ENCODE peak calls at places on chromosomes 1 and 21, in four cellular contexts. W is A673, P is endodermal cell, K is GM06990. L is an unnamed sample. For H3K27me3, the result is how much of the 10 kb centered on the place peaks cover.

GRCh38 chr1:12184008-12184681 is 17.4 kb downstream of the TNFRSF1B start:
- DNase-seq in P (no peak), W (no peak), K (no peak), L (peak)

GRCh38 chr1:13469343-13469742 is 44.5 kb downstream of the LRRC38 start:
- DNase-seq in K (no peak), P (peak), W (peak), L (no peak)

GRCh38 chr1:98920441-98921110 is 84.1 kb downstream of the PLPPR5 start:
- DNase-seq in P (no peak), W (no peak), K (no peak), L (no peak)

GRCh38 chr1:11176081-11176706 is 13.0 kb upstream of the ANGPTL7 start:
- DNase-seq in P (no peak), K (no peak), W (no peak), L (no peak)

GRCh38 chr1:187626056-187626455 is 797.3 kb downstream of the PLA2G4A start:
- DNase-seq in K (no peak), W (peak), P (peak), L (no peak)

GRCh38 chr1:42844592-42845140 is 1.7 kb upstream of the ZNF691 start:
- DNase-seq in W (no peak), P (no peak), K (no peak), L (no peak)

GRCh38 chr1:223748773-223749733 is 36.7 kb downstream of the CAPN2 start:
- DNase-seq in P (peak), K (peak), W (peak), L (peak)

GRCh38 chr1:112026018-112026417 is 36.5 kb upstream of the KCND3 start:
- DNase-seq in W (no peak), P (no peak), K (no peak), L (no peak)

GRCh38 chr1:183315987-183316758 is 102.0 kb downstream of the NMNAT2 start:
- DNase-seq in W (no peak), P (peak), K (no peak), L (no peak)

GRCh38 chr1:226463925-226464598 is 56.2 kb upstream of the PARP1 start:
- DNase-seq in P (no peak), K (no peak), W (no peak), L (no peak)

GRCh38 chr1:221415626-221416025 is 326.3 kb downstream of the DUSP10 start:
- DNase-seq in K (no peak), W (no peak), P (no peak), L (no peak)

GRCh38 chr1:30353637-30354036 is 369.7 kb downstream of the MATN1 start:
- DNase-seq in K (no peak), W (peak), P (peak), L (no peak)

GRCh38 chr21:44432841-44433790 is 22.2 kb upstream of the LRRC3 start:
- DNase-seq in W (no peak), K (no peak), P (peak), L (no peak)

GRCh38 chr1:178613271-178613945 is 100.5 kb downstream of the TEX35 start:
- DNase-seq in K (no peak), W (no peak), P (no peak), L (no peak)

GRCh38 chr1:12082988-12083387 is 19.9 kb downstream of the TNFRSF8 start:
- DNase-seq in K (no peak), P (no peak), W (no peak), L (no peak)

GRCh38 chr1:67618285-67619018 is 66.5 kb upstream of the GADD45A start:
- DNase-seq in P (no peak), K (no peak), W (no peak), L (peak)

GRCh38 chr1:22364764-22365163 is 86.9 kb upstream of the ZBTB40 start:
- DNase-seq in P (peak), K (no peak), W (no peak), L (no peak)

GRCh38 chr1:42139444-42139843 is 13.8 kb upstream of the GUCA2B start:
- DNase-seq in W (no peak), K (no peak), P (no peak), L (no peak)

GRCh38 chr1:26960625-26960966 is 328 bp upstream of the KDF1 start:
- DNase-seq in W (no peak), K (no peak), P (no peak), L (no peak)

GRCh38 chr1:208211901-208212843 is 32.0 kb downstream of the PLXNA2 start:
- DNase-seq in W (no peak), P (no peak), K (no peak), L (no peak)

GRCh38 chr1:145695781-145696629 is 11.2 kb downstream of the PDZK1 start:
- DNase-seq in W (no peak), P (no peak), K (no peak), L (no peak)

GRCh38 chr1:161506336-161507223 is 1.3 kb downstream of the FCGR2A start:
- DNase-seq in K (no peak), W (peak), P (no peak), L (peak)

GRCh38 chr1:200749090-200749489 is 10.4 kb downstream of the CAMSAP2 start:
- DNase-seq in P (no peak), W (no peak), K (no peak), L (no peak)

GRCh38 chr1:64212023-64212422 is 8.6 kb downstream of the UBE2U start:
- DNase-seq in P (no peak), K (no peak), W (no peak), L (no peak)

GRCh38 chr1:22325531-22326371 is 125.9 kb upstream of the ZBTB40 start:
- DNase-seq in K (no peak), P (no peak), W (no peak), L (no peak)

GRCh38 chr1:227786673-227787512 is 28.6 kb upstream of the PRSS38 start:
- DNase-seq in K (no peak), W (no peak), P (peak), L (peak)

GRCh38 chr1:97014426-97014825 is 292.8 kb downstream of the PTBP2 start:
- DNase-seq in K (no peak), P (no peak), W (no peak), L (no peak)

GRCh38 chr1:97013904-97014303 is 292.3 kb downstream of the PTBP2 start:
- DNase-seq in P (no peak), K (no peak), W (no peak), L (no peak)

GRCh38 chr1:97017895-97018294 is 296.3 kb downstream of the PTBP2 start:
- DNase-seq in K (no peak), P (peak), W (peak), L (no peak)
- TF ChIP-seq CTCF in K (no peak), P (peak), W (no peak), L (no peak)

GRCh38 chr1:206509612-206510257 is 2.4 kb downstream of the RASSF5 start:
- DNase-seq in W (no peak), K (no peak), P (no peak), L (no peak)

GRCh38 chr1:206508130-206508884 is 976 bp downstream of the RASSF5 start:
- DNase-seq in W (no peak), K (no peak), P (no peak), L (no peak)

GRCh38 chr1:206508956-206509355 is 1.6 kb downstream of the RASSF5 start:
- DNase-seq in W (no peak), K (no peak), P (no peak), L (no peak)

GRCh38 chr1:206511362-206512064 is 4.2 kb downstream of the RASSF5 start:
- DNase-seq in W (no peak), P (peak), K (no peak), L (no peak)

DNA sequence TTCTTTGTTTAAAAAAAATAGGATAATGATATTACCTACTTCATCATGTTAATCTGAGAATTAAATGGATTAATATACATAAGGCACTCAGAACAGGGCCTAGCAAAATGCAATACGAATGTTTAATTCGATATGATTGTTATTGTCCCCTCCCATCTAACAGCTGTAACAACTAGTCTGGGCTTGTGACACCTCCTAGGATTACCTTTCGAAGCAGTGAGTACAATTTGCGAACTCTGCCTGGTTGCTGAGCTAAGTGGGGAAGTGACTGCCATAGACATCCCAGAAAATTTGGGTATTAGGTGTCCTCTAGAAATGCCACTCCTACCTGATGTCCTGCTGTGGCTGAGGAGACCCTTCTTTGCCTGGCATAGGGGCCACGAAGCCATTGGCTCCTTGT is 3.0 kb downstream of the RASSF5 start:
- DNase-seq in W (no peak), K (no peak), P (no peak), L (peak)
- H3K27me3 ChIP-seq in W (under half), K (under half), P (half or more), L (under half)

DNA sequence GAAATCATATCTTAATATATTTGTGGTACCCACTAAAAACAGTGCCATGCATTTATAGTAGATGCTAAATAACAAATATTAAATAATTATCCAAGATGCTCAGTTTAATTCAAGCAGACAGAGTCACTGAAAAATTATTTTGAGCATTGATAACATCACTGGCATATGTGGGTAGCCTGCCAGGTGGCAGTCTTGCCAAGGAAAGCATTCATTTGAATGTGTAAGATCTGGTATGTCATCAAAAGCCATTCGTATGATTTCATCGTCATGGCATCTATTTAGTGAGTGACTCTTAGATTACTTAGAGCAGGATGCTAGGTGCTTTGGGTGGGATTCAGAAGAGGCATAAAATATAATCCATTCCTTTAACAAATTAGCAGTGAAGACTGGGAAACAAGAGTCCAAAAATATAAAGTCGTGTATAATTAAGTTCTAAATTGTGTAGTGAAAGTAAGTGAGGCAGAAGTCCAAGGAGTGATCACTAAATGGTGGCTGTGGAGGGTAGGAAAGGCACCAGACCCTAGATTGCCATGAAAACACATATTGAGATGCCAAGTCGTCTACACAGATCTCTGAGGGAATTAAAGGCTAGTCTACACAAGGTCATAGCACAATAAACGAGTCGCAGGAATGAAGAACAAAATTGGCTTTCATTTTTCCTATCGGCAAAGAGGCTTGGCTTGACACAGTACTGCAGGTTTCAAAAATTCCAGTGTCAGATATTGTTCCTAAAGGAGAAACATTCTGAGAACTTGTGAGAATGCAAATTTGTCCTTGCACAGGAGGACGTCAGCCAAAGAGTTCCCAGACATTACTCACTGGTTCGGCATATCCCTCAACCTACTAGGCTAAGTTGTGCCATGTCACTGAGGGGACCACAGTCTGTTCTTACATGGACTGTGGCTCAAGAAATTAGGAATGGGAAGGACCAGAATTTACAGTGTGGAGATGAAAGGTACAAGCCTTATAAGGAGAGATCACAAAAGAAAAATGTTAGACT is 130.8 kb downstream of the LYPLAL1 start:
- DNase-seq in P (no peak), K (no peak), W (peak), L (no peak)
- TF ChIP-seq CTCF in P (no peak), K (no peak), W (no peak), L (no peak)

DNA sequence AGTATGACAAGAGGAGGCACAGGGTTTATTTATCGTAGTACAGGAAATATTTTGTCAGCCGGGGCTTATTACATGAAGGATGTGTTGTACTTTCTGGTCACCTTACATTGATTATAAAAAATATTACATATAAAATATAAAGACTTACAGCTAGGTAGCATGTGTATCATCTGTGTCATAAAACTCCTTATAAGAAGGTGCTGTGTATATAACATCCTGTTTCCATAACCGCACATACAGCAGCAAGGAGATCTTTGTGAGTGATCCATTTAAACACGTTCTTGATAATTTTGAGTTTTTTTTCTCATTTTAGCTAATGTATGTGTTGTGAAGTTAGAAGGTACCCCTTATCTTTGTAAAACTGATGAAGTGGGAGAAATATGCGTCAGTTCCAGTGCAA is 60.1 kb downstream of the S100B start:
- DNase-seq in K (no peak), P (no peak), W (no peak), L (no peak)
- H3K27me3 ChIP-seq in K (under half), P (under half), W (under half), L (under half)

DNA sequence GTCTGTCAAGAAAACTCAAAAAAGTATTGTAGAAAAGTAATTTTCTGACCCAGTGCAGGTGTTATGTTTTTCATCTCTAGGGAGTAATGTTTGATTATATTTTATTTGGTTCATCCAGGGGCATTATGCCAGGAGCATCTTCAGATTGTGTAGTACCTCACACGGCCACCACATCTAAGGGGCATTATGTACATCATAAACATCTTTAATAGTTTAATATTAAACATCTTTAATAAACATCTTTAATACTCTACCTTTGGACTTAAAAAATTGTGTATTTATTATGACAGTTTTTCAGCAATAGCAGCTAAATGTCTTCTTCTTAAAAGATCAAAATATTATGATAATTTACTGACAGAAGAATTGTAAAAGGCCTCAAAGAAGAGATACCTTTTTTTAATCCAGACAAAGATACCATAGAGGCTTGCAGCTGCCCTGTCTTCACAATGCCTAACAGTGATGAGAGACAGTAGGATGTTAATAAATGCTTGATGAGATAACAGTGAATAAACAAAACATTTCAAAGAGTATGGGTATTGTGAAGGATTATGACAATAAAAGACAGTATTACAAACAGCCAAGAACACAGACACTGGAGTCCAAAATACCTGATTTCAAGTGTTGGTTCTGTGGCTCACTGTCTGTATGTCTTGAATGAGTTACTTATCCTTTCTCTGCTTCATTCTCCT is 240.9 kb upstream of the ADGRL2 start:
- DNase-seq in W (peak), K (no peak), P (no peak), L (no peak)
- TF ChIP-seq CTCF in W (peak), K (peak), P (peak), L (no peak)

GRCh38 chr21:20996421-20997307 is 1.5 kb upstream of the NCAM2 start:
- DNase-seq in K (no peak), P (peak), W (no peak), L (peak)
- H3K27me3 ChIP-seq in K (under half), P (under half), W (under half), L (under half)

DNA sequence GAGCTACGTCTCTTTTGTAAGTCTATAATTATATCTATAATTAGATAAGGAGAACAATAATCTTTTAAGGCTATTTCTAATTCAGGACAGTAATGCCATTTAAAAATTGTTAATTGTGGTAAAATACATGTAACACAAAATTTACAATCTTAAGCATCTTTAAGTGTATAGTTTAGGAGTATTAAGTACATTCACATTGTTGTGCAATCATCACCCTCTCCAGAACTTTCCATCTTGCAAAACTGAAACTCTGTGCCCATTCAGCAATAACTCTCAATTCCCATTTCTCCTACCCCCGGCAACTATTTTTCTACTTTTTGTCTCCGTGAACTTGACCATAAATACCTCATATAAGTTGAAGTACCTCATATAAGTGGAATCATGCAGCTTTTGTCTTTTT is 93.9 kb upstream of the KCNA3 start:
- DNase-seq in P (no peak), K (no peak), W (no peak), L (no peak)
- TF ChIP-seq CTCF in P (no peak), K (no peak), W (no peak), L (no peak)

DNA sequence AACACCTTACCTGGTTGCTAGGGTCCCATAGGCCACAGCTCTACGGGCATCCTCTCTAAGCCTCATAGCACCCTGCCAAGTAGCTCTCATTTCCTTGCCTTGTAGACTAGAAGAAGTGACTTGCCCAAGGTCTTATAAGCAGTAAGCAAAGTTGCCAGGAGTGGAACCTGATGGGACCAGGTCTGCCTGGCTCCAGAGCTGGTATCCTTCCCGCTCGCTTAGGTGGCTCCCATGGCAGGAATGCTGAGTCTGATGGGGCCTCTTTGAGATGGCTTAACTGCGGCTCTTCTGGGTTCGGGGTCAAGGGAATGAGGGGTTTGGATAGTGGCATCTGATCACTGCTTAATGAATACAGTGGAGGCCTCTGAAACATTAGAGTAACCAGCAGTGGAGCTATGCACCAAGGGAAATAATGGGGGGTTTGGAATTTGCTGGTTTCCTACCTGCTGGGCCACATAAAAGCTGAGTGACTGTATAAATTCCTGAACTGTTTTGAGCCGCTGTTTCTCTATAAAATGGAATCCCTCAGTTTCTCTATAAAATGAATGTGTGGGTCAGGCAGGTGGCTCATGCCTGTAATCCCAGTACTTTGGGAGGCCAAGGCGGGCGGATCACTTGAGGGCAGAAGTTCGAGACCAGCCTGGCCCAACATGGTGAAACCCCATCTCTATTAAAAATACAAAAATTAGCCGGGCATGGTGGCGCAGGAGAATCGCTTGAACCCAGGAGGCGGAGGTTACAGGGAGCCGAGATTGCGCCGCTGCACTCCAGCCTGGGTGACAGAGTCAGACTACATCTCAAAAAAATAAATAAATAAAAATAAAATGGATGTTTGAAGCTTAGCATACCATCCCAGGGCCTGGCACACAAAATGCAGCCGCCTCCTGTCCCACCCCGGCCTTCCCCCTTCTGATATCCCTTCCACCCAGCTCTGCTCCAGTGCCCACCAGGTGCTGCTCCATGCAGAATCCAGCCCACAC is 12.4 kb downstream of the FAM151A start:
- DNase-seq in K (no peak), P (no peak), W (no peak), L (no peak)
- H3K27me3 ChIP-seq in K (under half), P (under half), W (under half), L (under half)